ENCODE peak calls at places on chromosomes 6 and 20, in nine cellular contexts. One of them, this sample, is unnamed.

GRCh38 chr6:154805288-154805911 is 72.2 kb downstream of the SCAF8 start:
- DNase-seq in EH: peak
- DNase-seq in esophagus muscularis mucosa: no peak
- DNase-seq in T1000: no peak
- DNase-seq in stimulated activated CD8-positive, alpha-beta memory T cell treated with anti-CD3 and anti-CD28 coated beads, Interleukin-12 subunit alpha, Interleukin-12 subunit beta, amount 100 ng/mL, for 4 hours: no peak
- DNase-seq in astrocyte: peak
- DNase-seq in naive thymus-derived CD4-positive, alpha-beta T cell: peak
- DNase-seq in stromal cell of bone marrow: peak
- DNase-seq in iris pigment epithelial cell: peak
- DNase-seq in this sample: peak

GRCh38 chr20:57664924-57665588 is 44.8 kb downstream of the PMEPA1 start:
- DNase-seq in EH: no peak
- DNase-seq in esophagus muscularis mucosa: no peak
- DNase-seq in T1000: no peak
- DNase-seq in stimulated activated CD8-positive, alpha-beta memory T cell treated with anti-CD3 and anti-CD28 coated beads, Interleukin-12 subunit alpha, Interleukin-12 subunit beta, amount 100 ng/mL, for 4 hours: no peak
- DNase-seq in astrocyte: no peak
- DNase-seq in naive thymus-derived CD4-positive, alpha-beta T cell: no peak
- DNase-seq in stromal cell of bone marrow: no peak
- DNase-seq in iris pigment epithelial cell: no peak
- DNase-seq in this sample: no peak

GRCh38 chr20:10673831-10674683 is at the start of gene JAG1:
- DNase-seq in EH: peak
- DNase-seq in esophagus muscularis mucosa: peak
- DNase-seq in T1000: peak
- DNase-seq in stimulated activated CD8-positive, alpha-beta memory T cell treated with anti-CD3 and anti-CD28 coated beads, Interleukin-12 subunit alpha, Interleukin-12 subunit beta, amount 100 ng/mL, for 4 hours: peak
- DNase-seq in astrocyte: peak
- DNase-seq in naive thymus-derived CD4-positive, alpha-beta T cell: no peak
- DNase-seq in stromal cell of bone marrow: peak
- DNase-seq in iris pigment epithelial cell: peak
- DNase-seq in this sample: peak

GRCh38 chr6:87164004-87164403 is 8.6 kb downstream of the ZNF292 start:
- DNase-seq in EH: no peak
- DNase-seq in esophagus muscularis mucosa: no peak
- DNase-seq in T1000: no peak
- DNase-seq in stimulated activated CD8-positive, alpha-beta memory T cell treated with anti-CD3 and anti-CD28 coated beads, Interleukin-12 subunit alpha, Interleukin-12 subunit beta, amount 100 ng/mL, for 4 hours: no peak
- DNase-seq in astrocyte: no peak
- DNase-seq in naive thymus-derived CD4-positive, alpha-beta T cell: no peak
- DNase-seq in stromal cell of bone marrow: no peak
- DNase-seq in iris pigment epithelial cell: no peak
- DNase-seq in this sample: no peak

GRCh38 chr6:170555305-170555704 is 1.1 kb downstream of the TBP start:
- DNase-seq in EH: no peak
- DNase-seq in esophagus muscularis mucosa: no peak
- DNase-seq in T1000: no peak
- DNase-seq in stimulated activated CD8-positive, alpha-beta memory T cell treated with anti-CD3 and anti-CD28 coated beads, Interleukin-12 subunit alpha, Interleukin-12 subunit beta, amount 100 ng/mL, for 4 hours: no peak
- DNase-seq in astrocyte: no peak
- DNase-seq in naive thymus-derived CD4-positive, alpha-beta T cell: no peak
- DNase-seq in stromal cell of bone marrow: no peak
- DNase-seq in iris pigment epithelial cell: no peak
- DNase-seq in this sample: no peak

GRCh38 chr6:1024587-1024986 is 287.3 kb upstream of the FOXQ1 start:
- DNase-seq in EH: peak
- DNase-seq in esophagus muscularis mucosa: no peak
- DNase-seq in T1000: peak
- DNase-seq in stimulated activated CD8-positive, alpha-beta memory T cell treated with anti-CD3 and anti-CD28 coated beads, Interleukin-12 subunit alpha, Interleukin-12 subunit beta, amount 100 ng/mL, for 4 hours: no peak
- DNase-seq in astrocyte: peak
- DNase-seq in naive thymus-derived CD4-positive, alpha-beta T cell: no peak
- DNase-seq in stromal cell of bone marrow: peak
- DNase-seq in iris pigment epithelial cell: peak
- DNase-seq in this sample: peak

GRCh38 chr6:75115501-75115900 is 90.4 kb downstream of the COL12A1 start:
- DNase-seq in EH: peak
- DNase-seq in esophagus muscularis mucosa: no peak
- DNase-seq in T1000: no peak
- DNase-seq in stimulated activated CD8-positive, alpha-beta memory T cell treated with anti-CD3 and anti-CD28 coated beads, Interleukin-12 subunit alpha, Interleukin-12 subunit beta, amount 100 ng/mL, for 4 hours: no peak
- DNase-seq in astrocyte: peak
- DNase-seq in naive thymus-derived CD4-positive, alpha-beta T cell: no peak
- DNase-seq in stromal cell of bone marrow: no peak
- DNase-seq in iris pigment epithelial cell: peak
- DNase-seq in this sample: peak

GRCh38 chr6:64034840-64035656 is 399.4 kb downstream of the PHF3 start:
- DNase-seq in EH: no peak
- DNase-seq in esophagus muscularis mucosa: no peak
- DNase-seq in T1000: no peak
- DNase-seq in stimulated activated CD8-positive, alpha-beta memory T cell treated with anti-CD3 and anti-CD28 coated beads, Interleukin-12 subunit alpha, Interleukin-12 subunit beta, amount 100 ng/mL, for 4 hours: no peak
- DNase-seq in astrocyte: no peak
- DNase-seq in naive thymus-derived CD4-positive, alpha-beta T cell: no peak
- DNase-seq in stromal cell of bone marrow: no peak
- DNase-seq in iris pigment epithelial cell: peak
- DNase-seq in this sample: peak

GRCh38 chr6:154615483-154616025 is 105.1 kb upstream of the CNKSR3 start:
- DNase-seq in EH: peak
- DNase-seq in esophagus muscularis mucosa: no peak
- DNase-seq in T1000: no peak
- DNase-seq in stimulated activated CD8-positive, alpha-beta memory T cell treated with anti-CD3 and anti-CD28 coated beads, Interleukin-12 subunit alpha, Interleukin-12 subunit beta, amount 100 ng/mL, for 4 hours: no peak
- DNase-seq in astrocyte: peak
- DNase-seq in naive thymus-derived CD4-positive, alpha-beta T cell: no peak
- DNase-seq in stromal cell of bone marrow: peak
- DNase-seq in iris pigment epithelial cell: peak
- DNase-seq in this sample: peak

GRCh38 chr20:2234788-2235187 is 61.0 kb upstream of the TGM3 start:
- DNase-seq in EH: peak
- DNase-seq in esophagus muscularis mucosa: no peak
- DNase-seq in T1000: no peak
- DNase-seq in stimulated activated CD8-positive, alpha-beta memory T cell treated with anti-CD3 and anti-CD28 coated beads, Interleukin-12 subunit alpha, Interleukin-12 subunit beta, amount 100 ng/mL, for 4 hours: no peak
- DNase-seq in astrocyte: no peak
- DNase-seq in naive thymus-derived CD4-positive, alpha-beta T cell: no peak
- DNase-seq in stromal cell of bone marrow: no peak
- DNase-seq in iris pigment epithelial cell: no peak
- DNase-seq in this sample: no peak

GRCh38 chr6:165748390-165748789 is 85.3 kb upstream of the PDE10A start:
- DNase-seq in EH: no peak
- DNase-seq in esophagus muscularis mucosa: no peak
- DNase-seq in T1000: no peak
- DNase-seq in stimulated activated CD8-positive, alpha-beta memory T cell treated with anti-CD3 and anti-CD28 coated beads, Interleukin-12 subunit alpha, Interleukin-12 subunit beta, amount 100 ng/mL, for 4 hours: no peak
- DNase-seq in astrocyte: no peak
- DNase-seq in naive thymus-derived CD4-positive, alpha-beta T cell: no peak
- DNase-seq in stromal cell of bone marrow: no peak
- DNase-seq in iris pigment epithelial cell: no peak
- DNase-seq in this sample: no peak

GRCh38 chr6:168215121-168215808 is 104.3 kb downstream of the DACT2 start:
- DNase-seq in EH: no peak
- DNase-seq in esophagus muscularis mucosa: no peak
- DNase-seq in T1000: no peak
- DNase-seq in stimulated activated CD8-positive, alpha-beta memory T cell treated with anti-CD3 and anti-CD28 coated beads, Interleukin-12 subunit alpha, Interleukin-12 subunit beta, amount 100 ng/mL, for 4 hours: no peak
- DNase-seq in astrocyte: no peak
- DNase-seq in naive thymus-derived CD4-positive, alpha-beta T cell: no peak
- DNase-seq in stromal cell of bone marrow: no peak
- DNase-seq in iris pigment epithelial cell: no peak
- DNase-seq in this sample: no peak

GRCh38 chr20:59164681-59165388 is 1.2 kb downstream of the ZNF831 start:
- DNase-seq in EH: no peak
- DNase-seq in esophagus muscularis mucosa: no peak
- DNase-seq in T1000: no peak
- DNase-seq in stimulated activated CD8-positive, alpha-beta memory T cell treated with anti-CD3 and anti-CD28 coated beads, Interleukin-12 subunit alpha, Interleukin-12 subunit beta, amount 100 ng/mL, for 4 hours: no peak
- DNase-seq in astrocyte: no peak
- DNase-seq in naive thymus-derived CD4-positive, alpha-beta T cell: peak
- DNase-seq in stromal cell of bone marrow: no peak
- DNase-seq in iris pigment epithelial cell: no peak
- DNase-seq in this sample: no peak

GRCh38 chr6:2063547-2063946 is 181.9 kb downstream of the GMDS start:
- DNase-seq in EH: no peak
- DNase-seq in esophagus muscularis mucosa: no peak
- DNase-seq in T1000: no peak
- DNase-seq in stimulated activated CD8-positive, alpha-beta memory T cell treated with anti-CD3 and anti-CD28 coated beads, Interleukin-12 subunit alpha, Interleukin-12 subunit beta, amount 100 ng/mL, for 4 hours: no peak
- DNase-seq in astrocyte: no peak
- DNase-seq in naive thymus-derived CD4-positive, alpha-beta T cell: no peak
- DNase-seq in stromal cell of bone marrow: no peak
- DNase-seq in iris pigment epithelial cell: no peak
- DNase-seq in this sample: no peak

GRCh38 chr20:38473353-38473795 is 731 bp downstream of the RALGAPB start:
- DNase-seq in EH: no peak
- DNase-seq in esophagus muscularis mucosa: no peak
- DNase-seq in T1000: no peak
- DNase-seq in stimulated activated CD8-positive, alpha-beta memory T cell treated with anti-CD3 and anti-CD28 coated beads, Interleukin-12 subunit alpha, Interleukin-12 subunit beta, amount 100 ng/mL, for 4 hours: no peak
- DNase-seq in astrocyte: peak
- DNase-seq in naive thymus-derived CD4-positive, alpha-beta T cell: no peak
- DNase-seq in stromal cell of bone marrow: no peak
- DNase-seq in iris pigment epithelial cell: peak
- DNase-seq in this sample: peak

GRCh38 chr6:63573899-63574553 is 1.7 kb downstream of the LOC128125822 start:
- DNase-seq in EH: peak
- DNase-seq in esophagus muscularis mucosa: no peak
- DNase-seq in T1000: peak
- DNase-seq in stimulated activated CD8-positive, alpha-beta memory T cell treated with anti-CD3 and anti-CD28 coated beads, Interleukin-12 subunit alpha, Interleukin-12 subunit beta, amount 100 ng/mL, for 4 hours: no peak
- DNase-seq in astrocyte: peak
- DNase-seq in naive thymus-derived CD4-positive, alpha-beta T cell: no peak
- DNase-seq in stromal cell of bone marrow: peak
- DNase-seq in iris pigment epithelial cell: peak
- DNase-seq in this sample: peak

GRCh38 chr6:98724537-98724936 is 109.8 kb upstream of the POU3F2 start:
- DNase-seq in EH: no peak
- DNase-seq in esophagus muscularis mucosa: no peak
- DNase-seq in T1000: no peak
- DNase-seq in stimulated activated CD8-positive, alpha-beta memory T cell treated with anti-CD3 and anti-CD28 coated beads, Interleukin-12 subunit alpha, Interleukin-12 subunit beta, amount 100 ng/mL, for 4 hours: no peak
- DNase-seq in astrocyte: peak
- DNase-seq in naive thymus-derived CD4-positive, alpha-beta T cell: no peak
- DNase-seq in stromal cell of bone marrow: no peak
- DNase-seq in iris pigment epithelial cell: peak
- DNase-seq in this sample: no peak

GRCh38 chr6:165571068-165571682 is 91.9 kb downstream of the PDE10A start:
- DNase-seq in EH: no peak
- DNase-seq in esophagus muscularis mucosa: no peak
- DNase-seq in T1000: no peak
- DNase-seq in stimulated activated CD8-positive, alpha-beta memory T cell treated with anti-CD3 and anti-CD28 coated beads, Interleukin-12 subunit alpha, Interleukin-12 subunit beta, amount 100 ng/mL, for 4 hours: no peak
- DNase-seq in astrocyte: peak
- DNase-seq in naive thymus-derived CD4-positive, alpha-beta T cell: no peak
- DNase-seq in stromal cell of bone marrow: no peak
- DNase-seq in iris pigment epithelial cell: peak
- DNase-seq in this sample: peak

GRCh38 chr20:56974499-56975250 is 291.8 kb downstream of the BMP7 start:
- DNase-seq in EH: peak
- DNase-seq in esophagus muscularis mucosa: no peak
- DNase-seq in T1000: no peak
- DNase-seq in stimulated activated CD8-positive, alpha-beta memory T cell treated with anti-CD3 and anti-CD28 coated beads, Interleukin-12 subunit alpha, Interleukin-12 subunit beta, amount 100 ng/mL, for 4 hours: no peak
- DNase-seq in astrocyte: peak
- DNase-seq in naive thymus-derived CD4-positive, alpha-beta T cell: peak
- DNase-seq in stromal cell of bone marrow: peak
- DNase-seq in iris pigment epithelial cell: peak
- DNase-seq in this sample: peak

GRCh38 chr6:120965814-120966213 is 368.5 kb downstream of the TBC1D32 start:
- DNase-seq in EH: no peak
- DNase-seq in esophagus muscularis mucosa: no peak
- DNase-seq in T1000: no peak
- DNase-seq in stimulated activated CD8-positive, alpha-beta memory T cell treated with anti-CD3 and anti-CD28 coated beads, Interleukin-12 subunit alpha, Interleukin-12 subunit beta, amount 100 ng/mL, for 4 hours: no peak
- DNase-seq in astrocyte: peak
- DNase-seq in naive thymus-derived CD4-positive, alpha-beta T cell: no peak
- DNase-seq in stromal cell of bone marrow: no peak
- DNase-seq in iris pigment epithelial cell: no peak
- DNase-seq in this sample: no peak

GRCh38 chr20:4513720-4514119 is 208.0 kb upstream of the PRND start:
- DNase-seq in EH: peak
- DNase-seq in esophagus muscularis mucosa: no peak
- DNase-seq in T1000: no peak
- DNase-seq in stimulated activated CD8-positive, alpha-beta memory T cell treated with anti-CD3 and anti-CD28 coated beads, Interleukin-12 subunit alpha, Interleukin-12 subunit beta, amount 100 ng/mL, for 4 hours: no peak
- DNase-seq in astrocyte: peak
- DNase-seq in naive thymus-derived CD4-positive, alpha-beta T cell: no peak
- DNase-seq in stromal cell of bone marrow: peak
- DNase-seq in iris pigment epithelial cell: peak
- DNase-seq in this sample: peak

GRCh38 chr6:16067568-16067967 is 61.3 kb upstream of the MYLIP start:
- DNase-seq in EH: no peak
- DNase-seq in esophagus muscularis mucosa: no peak
- DNase-seq in T1000: no peak
- DNase-seq in stimulated activated CD8-positive, alpha-beta memory T cell treated with anti-CD3 and anti-CD28 coated beads, Interleukin-12 subunit alpha, Interleukin-12 subunit beta, amount 100 ng/mL, for 4 hours: no peak
- DNase-seq in astrocyte: no peak
- DNase-seq in naive thymus-derived CD4-positive, alpha-beta T cell: no peak
- DNase-seq in stromal cell of bone marrow: no peak
- DNase-seq in iris pigment epithelial cell: no peak
- DNase-seq in this sample: no peak

GRCh38 chr6:28981391-28981832 is 23.7 kb downstream of the ZNF311 start:
- DNase-seq in EH: peak
- DNase-seq in esophagus muscularis mucosa: no peak
- DNase-seq in T1000: peak
- DNase-seq in stimulated activated CD8-positive, alpha-beta memory T cell treated with anti-CD3 and anti-CD28 coated beads, Interleukin-12 subunit alpha, Interleukin-12 subunit beta, amount 100 ng/mL, for 4 hours: peak
- DNase-seq in astrocyte: peak
- DNase-seq in naive thymus-derived CD4-positive, alpha-beta T cell: peak
- DNase-seq in stromal cell of bone marrow: peak
- DNase-seq in iris pigment epithelial cell: peak
- DNase-seq in this sample: no peak

GRCh38 chr6:107116923-107117417 is 1.7 kb upstream of the BEND3 start:
- DNase-seq in EH: no peak
- DNase-seq in esophagus muscularis mucosa: no peak
- DNase-seq in T1000: no peak
- DNase-seq in stimulated activated CD8-positive, alpha-beta memory T cell treated with anti-CD3 and anti-CD28 coated beads, Interleukin-12 subunit alpha, Interleukin-12 subunit beta, amount 100 ng/mL, for 4 hours: no peak
- DNase-seq in astrocyte: no peak
- DNase-seq in naive thymus-derived CD4-positive, alpha-beta T cell: no peak
- DNase-seq in stromal cell of bone marrow: no peak
- DNase-seq in iris pigment epithelial cell: no peak
- DNase-seq in this sample: no peak

GRCh38 chr6:40391086-40391485 is 196.1 kb downstream of the LRFN2 start:
- DNase-seq in EH: no peak
- DNase-seq in esophagus muscularis mucosa: peak
- DNase-seq in T1000: no peak
- DNase-seq in stimulated activated CD8-positive, alpha-beta memory T cell treated with anti-CD3 and anti-CD28 coated beads, Interleukin-12 subunit alpha, Interleukin-12 subunit beta, amount 100 ng/mL, for 4 hours: no peak
- DNase-seq in astrocyte: no peak
- DNase-seq in naive thymus-derived CD4-positive, alpha-beta T cell: peak
- DNase-seq in stromal cell of bone marrow: no peak
- DNase-seq in iris pigment epithelial cell: no peak
- DNase-seq in this sample: no peak

GRCh38 chr6:116973992-116974391 is 97.0 kb downstream of the RFX6 start:
- DNase-seq in EH: no peak
- DNase-seq in esophagus muscularis mucosa: no peak
- DNase-seq in T1000: no peak
- DNase-seq in stimulated activated CD8-positive, alpha-beta memory T cell treated with anti-CD3 and anti-CD28 coated beads, Interleukin-12 subunit alpha, Interleukin-12 subunit beta, amount 100 ng/mL, for 4 hours: no peak
- DNase-seq in astrocyte: no peak
- DNase-seq in naive thymus-derived CD4-positive, alpha-beta T cell: no peak
- DNase-seq in stromal cell of bone marrow: no peak
- DNase-seq in iris pigment epithelial cell: no peak
- DNase-seq in this sample: no peak

GRCh38 chr6:135647521-135647920 is 150.0 kb upstream of the AHI1 start:
- DNase-seq in EH: no peak
- DNase-seq in esophagus muscularis mucosa: no peak
- DNase-seq in T1000: no peak
- DNase-seq in stimulated activated CD8-positive, alpha-beta memory T cell treated with anti-CD3 and anti-CD28 coated beads, Interleukin-12 subunit alpha, Interleukin-12 subunit beta, amount 100 ng/mL, for 4 hours: no peak
- DNase-seq in astrocyte: no peak
- DNase-seq in naive thymus-derived CD4-positive, alpha-beta T cell: no peak
- DNase-seq in stromal cell of bone marrow: no peak
- DNase-seq in iris pigment epithelial cell: no peak
- DNase-seq in this sample: no peak

GRCh38 chr6:21829126-21829525 is 235.6 kb downstream of the SOX4 start:
- DNase-seq in EH: no peak
- DNase-seq in esophagus muscularis mucosa: no peak
- DNase-seq in T1000: no peak
- DNase-seq in stimulated activated CD8-positive, alpha-beta memory T cell treated with anti-CD3 and anti-CD28 coated beads, Interleukin-12 subunit alpha, Interleukin-12 subunit beta, amount 100 ng/mL, for 4 hours: no peak
- DNase-seq in astrocyte: no peak
- DNase-seq in naive thymus-derived CD4-positive, alpha-beta T cell: no peak
- DNase-seq in stromal cell of bone marrow: no peak
- DNase-seq in iris pigment epithelial cell: no peak
- DNase-seq in this sample: no peak

GRCh38 chr6:151443449-151443848 is 8.5 kb downstream of the RMND1 start:
- DNase-seq in EH: no peak
- DNase-seq in esophagus muscularis mucosa: no peak
- DNase-seq in T1000: no peak
- DNase-seq in stimulated activated CD8-positive, alpha-beta memory T cell treated with anti-CD3 and anti-CD28 coated beads, Interleukin-12 subunit alpha, Interleukin-12 subunit beta, amount 100 ng/mL, for 4 hours: no peak
- DNase-seq in astrocyte: no peak
- DNase-seq in naive thymus-derived CD4-positive, alpha-beta T cell: no peak
- DNase-seq in stromal cell of bone marrow: no peak
- DNase-seq in iris pigment epithelial cell: no peak
- DNase-seq in this sample: no peak

GRCh38 chr20:54070187-54070987 is at the start of gene BCAS1:
- DNase-seq in EH: no peak
- DNase-seq in esophagus muscularis mucosa: no peak
- DNase-seq in T1000: no peak
- DNase-seq in stimulated activated CD8-positive, alpha-beta memory T cell treated with anti-CD3 and anti-CD28 coated beads, Interleukin-12 subunit alpha, Interleukin-12 subunit beta, amount 100 ng/mL, for 4 hours: no peak
- DNase-seq in astrocyte: no peak
- DNase-seq in naive thymus-derived CD4-positive, alpha-beta T cell: no peak
- DNase-seq in stromal cell of bone marrow: no peak
- DNase-seq in iris pigment epithelial cell: no peak
- DNase-seq in this sample: no peak

GRCh38 chr20:58073945-58074920 is 154.2 kb downstream of the ANKRD60 start:
- DNase-seq in EH: peak
- DNase-seq in esophagus muscularis mucosa: peak
- DNase-seq in T1000: no peak
- DNase-seq in stimulated activated CD8-positive, alpha-beta memory T cell treated with anti-CD3 and anti-CD28 coated beads, Interleukin-12 subunit alpha, Interleukin-12 subunit beta, amount 100 ng/mL, for 4 hours: no peak
- DNase-seq in astrocyte: peak
- DNase-seq in naive thymus-derived CD4-positive, alpha-beta T cell: no peak
- DNase-seq in stromal cell of bone marrow: peak
- DNase-seq in iris pigment epithelial cell: peak
- DNase-seq in this sample: peak

This sample was measured in amniotic epithelial cell.